ENCODE peak calls at places on chromosomes 12 and 14, in eight cellular contexts. I is heart left ventricle, D is upper lobe of right lung, C is lower lobe of right lung, X is HCT116, Y is right lobe of liver, U is heart right ventricle, M is left ventricle myocardium inferior. R is an unnamed sample. For H3K4me1, the result is how much of the 10 kb centered on the place peaks cover.

GRCh38 chr14:34649344-34649743 is 19.4 kb upstream of the SNX6 start:
- DNase-seq in C (no peak), D (no peak), X (no peak), I (no peak), U (no peak), Y (no peak), M (no peak), R (no peak)

GRCh38 chr12:126708492-126708896 is 1558.5 kb upstream of the TMEM132C start:
- DNase-seq in U (no peak), X (no peak), I (no peak), D (no peak), M (no peak), Y (no peak), C (no peak), R (no peak)

GRCh38 chr12:42944516-42944915 is 355.0 kb upstream of the PRICKLE1 start:
- DNase-seq in C (no peak), X (no peak), U (no peak), I (no peak), D (no peak), Y (no peak), M (no peak), R (no peak)

GRCh38 chr12:10718279-10718821 is 4.8 kb downstream of the YBX3 start:
- DNase-seq in Y (no peak), U (no peak), D (no peak), I (no peak), C (no peak), X (no peak), M (no peak), R (no peak)

GRCh38 chr12:3777206-3777809 is 24.4 kb upstream of the CRACR2A start:
- DNase-seq in I (no peak), D (no peak), M (no peak), C (no peak), X (peak), Y (no peak), U (peak), R (no peak)

GRCh38 chr12:10896854-10897253 is 12.5 kb downstream of the TAS2R13 start:
- DNase-seq in X (no peak), M (no peak), I (no peak), C (no peak), U (no peak), Y (no peak), D (no peak), R (no peak)

GRCh38 chr14:68144051-68144681 is 324.6 kb downstream of the RAD51B start:
- DNase-seq in D (no peak), M (no peak), X (no peak), U (peak), C (no peak), Y (no peak), I (peak), R (peak)

GRCh38 chr14:88233915-88234314 is 89.2 kb downstream of the KCNK10 start:
- DNase-seq in U (no peak), C (no peak), D (no peak), Y (no peak), X (peak), M (no peak), I (no peak), R (no peak)

GRCh38 chr14:87868920-87869319 is 124.1 kb downstream of the GALC start:
- DNase-seq in U (no peak), D (no peak), Y (no peak), I (no peak), M (no peak), C (no peak), X (no peak), R (no peak)

GRCh38 chr14:31993521-31993941 is 83.6 kb upstream of the ARHGAP5 start:
- DNase-seq in U (no peak), D (no peak), I (no peak), X (no peak), Y (no peak), C (no peak), M (no peak), R (no peak)

GRCh38 chr12:84996759-84997158 is 39.3 kb downstream of the TSPAN19 start:
- DNase-seq in U (no peak), X (no peak), M (no peak), I (no peak), D (no peak), Y (no peak), C (no peak), R (no peak)

GRCh38 chr12:89950421-89950820 is 241.8 kb upstream of the ATP2B1 start:
- DNase-seq in M (no peak), I (no peak), U (no peak), X (no peak), D (no peak), Y (no peak), C (no peak), R (no peak)

GRCh38 chr12:104516821-104517220 is 60.1 kb downstream of the CHST11 start:
- DNase-seq in Y (no peak), U (no peak), C (no peak), I (no peak), X (no peak), M (no peak), D (no peak), R (no peak)

GRCh38 chr12:22802883-22803640 is 178.1 kb downstream of the ETNK1 start:
- DNase-seq in I (no peak), M (no peak), U (no peak), C (no peak), Y (no peak), D (no peak), X (no peak), R (no peak)

GRCh38 chr14:64879635-64880381 is at the start of gene SPTB:
- DNase-seq in I (peak), X (no peak), C (peak), Y (peak), M (peak), D (peak), U (peak), R (peak)

GRCh38 chr14:63727231-63727735 is 582 bp downstream of the SGPP1 start:
- DNase-seq in U (peak), D (peak), I (peak), X (no peak), C (peak), M (peak), Y (peak), R (peak)

GRCh38 chr14:99604766-99605298 is 825 bp upstream of the CCDC85C start:
- DNase-seq in C (no peak), X (no peak), I (no peak), M (no peak), D (peak), Y (no peak), U (peak), R (no peak)

GRCh38 chr12:122062832-122063690 is 15.5 kb upstream of the MLXIP start:
- DNase-seq in M (peak), U (peak), X (peak), D (no peak), I (peak), C (no peak), Y (peak), R (no peak)

GRCh38 chr14:24164591-24164991 is 3.5 kb downstream of the IRF9 start:
- DNase-seq in I (peak), Y (no peak), X (no peak), U (no peak), C (peak), M (no peak), D (no peak), R (no peak)

GRCh38 chr12:57127101-57127709 is 1.1 kb upstream of the LRP1 start:
- DNase-seq in U (peak), M (peak), I (peak), D (peak), Y (peak), C (peak), X (peak), R (no peak)

DNA sequence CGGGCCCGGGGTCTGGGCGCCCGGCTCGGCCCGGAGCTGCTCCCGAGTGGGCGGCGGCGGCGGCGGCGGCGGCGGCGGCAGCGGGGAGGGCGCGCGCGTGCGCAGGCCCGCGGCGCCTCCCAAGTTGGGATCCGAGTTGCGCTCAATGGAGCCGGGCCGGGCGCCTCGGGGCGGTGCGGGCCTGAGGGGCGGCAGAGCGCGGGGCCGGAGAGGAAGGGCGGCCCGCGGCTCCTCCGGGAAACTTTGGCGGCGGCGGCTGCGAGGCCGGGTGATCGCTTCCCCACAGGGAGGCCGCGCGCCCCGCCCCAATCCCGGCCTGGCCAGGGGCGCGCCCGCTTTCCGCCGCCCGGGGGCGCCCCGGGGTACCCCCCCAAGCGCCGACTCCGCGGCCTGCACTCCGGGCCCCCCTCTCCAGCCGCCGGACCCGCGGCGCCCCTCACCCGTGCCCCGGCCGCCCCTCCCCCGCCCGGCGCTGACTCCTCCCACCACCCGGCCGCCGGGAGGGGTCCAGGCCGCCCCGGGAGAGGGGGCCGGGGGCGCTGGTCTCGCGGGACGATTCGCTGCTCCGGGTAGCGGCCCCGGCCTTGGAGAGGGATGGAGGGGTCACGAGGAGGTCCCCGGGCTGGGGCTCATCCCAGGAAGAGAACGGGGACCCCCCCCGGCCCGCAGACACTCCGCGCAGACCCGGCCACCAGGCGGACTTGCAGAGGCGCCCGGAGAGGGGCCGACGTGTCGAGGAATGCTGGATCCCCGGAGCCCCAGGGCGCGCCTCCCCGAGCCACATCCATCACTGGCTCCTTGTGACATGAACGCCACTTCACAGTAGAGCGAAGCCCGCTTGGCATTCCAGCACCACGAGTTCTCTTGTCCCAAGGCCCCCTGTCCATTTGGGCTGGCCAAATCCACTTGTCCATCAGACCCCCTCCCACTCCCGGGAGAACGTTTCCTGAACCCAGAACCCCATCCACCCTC is at the start of gene RILPL1:
- DNase-seq in M (peak), C (peak), Y (peak), X (no peak), U (peak), D (peak), I (peak), R (peak)
- TF ChIP-seq CTCF in M (peak), C (peak), Y (peak), X (no peak), U (no peak), D (peak), I (peak), R (peak)

DNA sequence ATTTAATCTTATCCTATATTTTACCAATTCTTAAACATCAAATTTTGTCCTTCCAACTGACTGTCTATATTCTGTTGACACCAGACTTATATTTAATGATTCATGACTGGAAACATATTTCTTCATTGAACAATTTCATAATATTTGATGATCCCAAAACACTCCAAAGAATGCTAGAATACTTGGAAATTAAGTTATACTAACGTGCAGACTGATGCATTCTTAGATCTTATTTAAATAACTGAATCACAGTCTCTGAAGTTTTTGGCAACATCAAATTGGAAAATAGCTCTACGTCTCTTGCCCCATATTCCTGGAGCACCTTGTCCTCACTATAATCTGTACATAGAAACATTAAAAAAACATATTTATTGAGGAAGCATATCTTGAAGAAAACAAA is 127.4 kb downstream of the HMGA2 start:
- DNase-seq in I (no peak), U (no peak), Y (no peak), C (no peak), M (no peak), X (no peak), D (no peak), R (no peak)
- H3K4me1 ChIP-seq in I (under half), U (under half), Y (under half), C (under half), M (under half), X (half or more), D (under half), R (under half)

DNA sequence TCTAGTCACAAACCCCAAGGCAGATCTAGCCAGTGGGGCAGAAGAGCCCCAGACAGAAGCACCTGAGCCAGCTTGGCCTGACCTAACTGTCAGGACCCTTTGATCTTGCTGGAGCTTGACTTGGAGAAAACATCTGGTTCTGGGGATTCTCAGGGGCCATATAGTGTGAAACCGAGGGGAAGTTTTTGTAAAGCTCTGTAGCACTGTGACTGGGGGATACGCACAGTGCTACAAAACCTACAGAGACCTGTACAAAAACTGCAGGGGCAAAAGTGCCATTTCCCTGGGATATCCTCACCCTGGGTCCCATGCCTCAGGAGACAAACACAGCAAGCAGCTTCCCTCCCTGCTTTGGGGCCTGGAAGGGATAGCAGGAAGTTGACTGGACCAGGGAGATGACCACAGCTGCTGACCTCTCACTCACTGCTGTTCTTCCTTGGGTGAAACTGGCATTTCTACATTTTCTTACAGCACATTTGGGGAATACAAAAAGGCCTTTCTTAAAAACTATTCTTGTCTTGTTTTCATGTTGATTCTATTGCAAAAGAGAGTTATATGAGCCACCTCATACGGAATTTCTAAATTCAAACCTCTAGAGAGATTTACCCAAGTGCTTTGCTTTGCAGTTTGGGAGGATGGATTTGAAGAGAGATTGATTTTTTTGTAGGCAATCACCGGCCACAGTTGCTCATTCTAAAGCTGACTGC is 140.0 kb downstream of the DAD1 start:
- DNase-seq in M (no peak), D (no peak), U (no peak), C (no peak), X (no peak), Y (no peak), I (no peak), R (no peak)
- H3K27ac ChIP-seq in M (peak), D (no peak), U (no peak), C (peak), X (no peak), Y (no peak), I (no peak), R (no peak)

GRCh38 chr12:18302809-18303430 is 41.6 kb downstream of the PIK3C2G start:
- DNase-seq in U (no peak), Y (no peak), M (no peak), X (no peak), C (no peak), I (no peak), D (no peak), R (no peak)
- TF ChIP-seq CTCF in U (no peak), Y (no peak), M (no peak), X (no peak), C (no peak), I (no peak), D (no peak), R (no peak)